ENCODE peak calls at places on chromosome 9, in nine cellular contexts. X, B, A, L, M, T, W, H and E are unnamed samples.

GRCh38 chr9:91711755-91712591 is 238.1 kb downstream of the ROR2 start:
- DNase-seq in M (peak; percentile 29), T (peak; percentile 6), B (no peak), L (no peak), W (peak; percentile 76), X (peak; percentile 90), A (peak; percentile 16), H (no peak), E (peak; percentile 88)

GRCh38 chr9:88313364-88314220 is 74.7 kb upstream of the SPIN1 start:
- DNase-seq in B (no peak), H (no peak), W (no peak), X (no peak), A (no peak), T (peak; percentile 13), L (no peak), M (no peak), E (peak; percentile 31)

GRCh38 chr9:28960602-28961001 is 1387.3 kb upstream of the C9orf72 start:
- DNase-seq in H (no peak), T (no peak), M (no peak), L (no peak), A (no peak), W (no peak), B (no peak), X (no peak), E (no peak)

GRCh38 chr9:81772144-81772543 is 82.8 kb upstream of the TLE1 start:
- DNase-seq in W (no peak), A (no peak), X (no peak), H (no peak), T (no peak), B (no peak), L (no peak), M (no peak), E (no peak)

GRCh38 chr9:80448996-80449395 is 877.2 kb downstream of the TLE4 start:
- DNase-seq in X (no peak), H (no peak), B (no peak), A (no peak), W (no peak), L (no peak), M (no peak), T (no peak), E (no peak)

GRCh38 chr9:136107155-136107952 is 11.3 kb downstream of the TMEM250 start:
- DNase-seq in W (peak; percentile 78), A (no peak), M (no peak), X (no peak), L (no peak), T (peak; percentile 35), H (no peak), B (no peak), E (no peak)

GRCh38 chr9:9498846-9499245 is 1114.0 kb downstream of the PTPRD start:
- DNase-seq in T (no peak), M (no peak), L (no peak), X (no peak), W (no peak), H (no peak), A (no peak), B (no peak), E (no peak)

GRCh38 chr9:4371108-4371507 is 71.2 kb upstream of the GLIS3 start:
- DNase-seq in B (no peak), W (no peak), X (no peak), T (no peak), H (no peak), A (no peak), M (no peak), L (no peak), E (no peak)

GRCh38 chr9:12696931-12697622 is 3.9 kb downstream of the TYRP1 start:
- DNase-seq in H (no peak), L (no peak), X (no peak), W (no peak), T (peak; percentile 18), M (no peak), A (no peak), B (no peak), E (peak; percentile 20)

GRCh38 chr9:135810806-135811575 is 96.4 kb downstream of the CAMSAP1 start:
- DNase-seq in W (no peak), A (no peak), L (no peak), X (no peak), T (no peak), M (no peak), B (no peak), H (no peak), E (no peak)

GRCh38 chr9:4299006-4299795 is 667 bp downstream of the GLIS3 start:
- DNase-seq in X (no peak), T (no peak), M (no peak), L (peak; percentile 13), B (no peak), W (peak; percentile 25), H (peak; percentile 47), A (no peak), E (no peak)

GRCh38 chr9:133453651-133454050 is 6.1 kb upstream of the CACFD1 start:
- DNase-seq in X (no peak), H (no peak), B (no peak), M (no peak), W (no peak), T (no peak), A (no peak), L (no peak), E (no peak)

GRCh38 chr9:2640570-2640969 is 19.0 kb downstream of the VLDLR start:
- DNase-seq in B (no peak), M (no peak), A (no peak), H (no peak), T (no peak), L (no peak), X (no peak), W (no peak), E (no peak)

GRCh38 chr9:77616191-77616590 is 31.9 kb downstream of the GNA14 start:
- DNase-seq in T (no peak), L (peak; percentile 1), A (no peak), W (no peak), B (no peak), H (no peak), X (no peak), M (no peak), E (no peak)

GRCh38 chr9:117783828-117784227 is 79.6 kb downstream of the TLR4 start:
- DNase-seq in M (no peak), L (no peak), T (no peak), H (no peak), W (peak; percentile 58), B (no peak), X (peak; percentile 37), A (no peak), E (peak; percentile 93)

GRCh38 chr9:113042884-113043657 is 13.5 kb downstream of the ZFP37 start:
- DNase-seq in M (no peak), B (no peak), A (no peak), H (no peak), T (no peak), X (no peak), L (no peak), W (no peak), E (peak; percentile 3)

GRCh38 chr9:92607773-92608172 is 62.2 kb downstream of the IPPK start:
- DNase-seq in T (no peak), W (no peak), L (no peak), H (no peak), X (no peak), A (peak; percentile 19), M (no peak), B (peak; percentile 25), E (no peak)

GRCh38 chr9:124320062-124320973 is 62.6 kb downstream of the NEK6 start:
- DNase-seq in L (peak; percentile 75), T (peak; percentile 76), A (peak; percentile 59), B (peak; percentile 55), M (no peak), X (no peak), W (peak; percentile 58), H (peak; percentile 82), E (peak; percentile 20)

GRCh38 chr9:124960409-124960752 is 19.5 kb upstream of the GOLGA1 start:
- DNase-seq in A (no peak), M (no peak), T (no peak), H (no peak), L (no peak), B (no peak), W (no peak), X (no peak), E (no peak)

GRCh38 chr9:79264511-79265448 is 307.0 kb upstream of the TLE4 start:
- DNase-seq in H (no peak), X (no peak), W (no peak), T (no peak), M (no peak), B (peak; percentile 84), A (peak; percentile 45), L (no peak), E (peak; percentile 97)

GRCh38 chr9:131654857-131655577 is 84.9 kb downstream of the RAPGEF1 start:
- DNase-seq in A (no peak), B (peak; percentile 94), H (no peak), W (no peak), T (no peak), X (no peak), M (no peak), L (no peak), E (no peak)

GRCh38 chr9:131436386-131436785 is 42.5 kb downstream of the PRRC2B start:
- DNase-seq in L (no peak), B (no peak), A (no peak), W (no peak), M (no peak), T (no peak), H (no peak), X (no peak), E (no peak)

GRCh38 chr9:99266136-99267023 is 44.3 kb downstream of the SEC61B start:
- DNase-seq in B (peak; percentile 70), W (peak; percentile 33), X (peak; percentile 81), A (peak; percentile 66), T (peak; percentile 87), L (peak; percentile 62), M (peak; percentile 27), H (peak; percentile 82), E (peak; percentile 17)

GRCh38 chr9:20989923-20990341 is 41.5 kb downstream of the HACD4 start:
- DNase-seq in L (no peak), W (no peak), B (peak; percentile 41), X (no peak), M (no peak), H (no peak), T (no peak), A (peak; percentile 79), E (peak; percentile 94)

GRCh38 chr9:131608469-131609115 is 63.3 kb downstream of the PRRT1B start:
- DNase-seq in H (no peak), L (peak; percentile 60), W (no peak), M (no peak), T (no peak), B (no peak), A (peak; percentile 82), X (no peak), E (no peak)

GRCh38 chr9:32264171-32264862 is 120.1 kb upstream of the ACO1 start:
- DNase-seq in T (peak; percentile 24), W (no peak), L (no peak), X (no peak), A (no peak), H (no peak), B (peak; percentile 15), M (no peak), E (no peak)

GRCh38 chr9:121472361-121472910 is 27.2 kb downstream of the GGTA1 start:
- DNase-seq in B (no peak), L (no peak), X (no peak), A (no peak), M (no peak), W (no peak), T (no peak), H (no peak), E (no peak)